ENCODE peak calls at places on chromosomes 2 and 18, in five cellular contexts. W is Kasumi-1, E is NCI-H1092, D is HS-27A, L is HFFc6. N is an unnamed sample.
A peak's percentile ranks its signal among the peaks of the same experiment; 100 is the strongest.

GRCh38 chr2:39380525-39381150 is 56.4 kb downstream of the MAP4K3 start:
- DNase-seq in W (no peak), L (no peak), E (no peak), D (no peak), N (no peak)

GRCh38 chr18:45974088-45974536 is 7.0 kb upstream of the EPG5 start:
- DNase-seq in D (no peak), L (peak; percentile 73), W (peak; percentile 89), E (peak; percentile 80), N (peak; percentile 26)

GRCh38 chr2:239283961-239284801 is 116.6 kb downstream of the HDAC4 start:
- DNase-seq in W (no peak), L (no peak), E (no peak), D (no peak), N (no peak)

GRCh38 chr2:101981484-101981883 is 10.3 kb upstream of the IL1R2 start:
- DNase-seq in D (no peak), E (no peak), W (no peak), L (no peak), N (no peak)

GRCh38 chr2:240358080-240358479 is 77.4 kb upstream of the GPC1 start:
- DNase-seq in W (no peak), D (no peak), E (no peak), L (no peak), N (no peak)

GRCh38 chr2:237022533-237022932 is 63.2 kb upstream of the COPS8 start:
- DNase-seq in L (no peak), E (peak; percentile 24), W (no peak), D (no peak), N (no peak)

GRCh38 chr18:25557006-25557405 is 205.0 kb upstream of the ZNF521 start:
- DNase-seq in D (no peak), L (no peak), E (no peak), W (peak; percentile 29), N (no peak)

GRCh38 chr2:29580223-29580622 is 341.2 kb downstream of the ALK start:
- DNase-seq in W (no peak), E (no peak), D (no peak), L (no peak), N (no peak)

GRCh38 chr2:210445116-210445707 is 31.3 kb downstream of the LANCL1 start:
- DNase-seq in E (no peak), D (no peak), L (peak; percentile 23), W (peak; percentile 26), N (no peak)

GRCh38 chr2:99337931-99338580 is 867 bp downstream of the EIF5B start:
- DNase-seq in D (peak; percentile 5), W (peak; percentile 58), L (peak; percentile 17), E (no peak), N (no peak)

GRCh38 chr18:77209587-77209986 is 40.1 kb upstream of the GALR1 start:
- DNase-seq in D (no peak), W (no peak), L (peak; percentile 36), E (no peak), N (no peak)

GRCh38 chr18:2655954-2656236 is 369 bp downstream of the SMCHD1 start:
- DNase-seq in L (no peak), D (peak; percentile 41), E (no peak), W (no peak), N (no peak)

GRCh38 chr2:109385506-109385905 is 228.3 kb downstream of the SEPTIN10 start:
- DNase-seq in W (no peak), E (no peak), L (no peak), D (no peak), N (no peak)

GRCh38 chr2:241949736-241950412 is 80.3 kb downstream of the RTP5 start:
- DNase-seq in D (no peak), W (no peak), L (no peak), E (no peak), N (no peak)

GRCh38 chr2:235699576-235699975 is 205.7 kb downstream of the AGAP1 start:
- DNase-seq in E (no peak), W (no peak), D (no peak), L (no peak), N (no peak)

GRCh38 chr2:84461310-84461709 is 2.2 kb upstream of the SUCLG1 start:
- DNase-seq in L (no peak), W (no peak), D (no peak), E (no peak), N (no peak)

GRCh38 chr2:210620456-210620855 is 64.1 kb downstream of the CPS1 start:
- DNase-seq in D (no peak), L (no peak), E (no peak), W (no peak), N (peak; percentile 1)

GRCh38 chr2:75558786-75559428 is 1.8 kb downstream of the EVA1A start:
- DNase-seq in E (no peak), L (no peak), D (no peak), W (no peak), N (no peak)

GRCh38 chr2:70850905-70851304 is 15.3 kb upstream of the CD207 start:
- DNase-seq in E (no peak), W (no peak), D (no peak), L (no peak), N (no peak)

GRCh38 chr18:79387214-79387613 is 8.5 kb upstream of the NFATC1 start:
- DNase-seq in L (no peak), W (no peak), D (no peak), E (no peak), N (no peak)

GRCh38 chr2:120379916-120380893 is 34.3 kb downstream of the INHBB start:
- DNase-seq in W (no peak), E (peak; percentile 46), D (no peak), L (no peak), N (no peak)

GRCh38 chr2:218569661-218570500 is 1.2 kb downstream of the CNOT9 start:
- DNase-seq in E (no peak), W (no peak), D (no peak), L (peak; percentile 52), N (no peak)

GRCh38 chr2:64325852-64326577 is 127.9 kb upstream of the LGALSL start:
- DNase-seq in L (no peak), D (no peak), W (no peak), E (no peak), N (no peak)

GRCh38 chr2:168210898-168211570 is 36.4 kb downstream of the STK39 start:
- DNase-seq in W (peak; percentile 99), L (peak; percentile 91), E (no peak), D (peak; percentile 48), N (peak; percentile 91)

GRCh38 chr2:217437289-217437688 is 565.5 kb downstream of the TNS1 start:
- DNase-seq in E (no peak), W (no peak), L (no peak), D (no peak), N (no peak)

GRCh38 chr2:69577467-69578200 is 65.9 kb downstream of the AAK1 start:
- DNase-seq in E (no peak), L (no peak), D (no peak), W (no peak), N (no peak)

GRCh38 chr2:205034034-205034433 is 488.8 kb downstream of the PARD3B start:
- DNase-seq in L (no peak), D (no peak), W (no peak), E (no peak), N (no peak)

GRCh38 chr2:240619506-240620148 is 5.7 kb upstream of the GPR35 start:
- DNase-seq in E (no peak), L (no peak), W (no peak), D (no peak), N (no peak)

GRCh38 chr18:31156831-31157763 is 5.6 kb downstream of the DSC1 start:
- DNase-seq in E (no peak), D (no peak), W (no peak), L (no peak), N (peak; percentile 40)

GRCh38 chr2:43269074-43269572 is 42.7 kb upstream of the ZFP36L2 start:
- DNase-seq in E (peak; percentile 34), L (peak; percentile 97), D (peak; percentile 87), W (no peak), N (peak; percentile 79)

GRCh38 chr2:237456200-237456731 is 30.8 kb upstream of the MLPH start:
- DNase-seq in E (peak; percentile 44), D (no peak), L (peak; percentile 63), W (no peak), N (no peak)

GRCh38 chr2:38750793-38751042 is 443 bp downstream of the SRSF7 start:
- DNase-seq in L (no peak), E (peak; percentile 24), W (peak; percentile 53), D (no peak), N (peak; percentile 33)